ENCODE peak calls at places on chromosomes 1 and 21, in four cellular contexts. M, V, Z and A are unnamed samples.

GRCh38 chr1:240455228-240455821 is 156.6 kb downstream of the GREM2 start:
- DNase-seq in M (no peak), V (no peak), Z (peak), A (no peak)

GRCh38 chr1:56709995-56710394 is 64.9 kb downstream of the PRKAA2 start:
- DNase-seq in M (no peak), V (no peak), Z (no peak), A (no peak)

GRCh38 chr1:194175251-194175650 is 988.8 kb upstream of the B3GALT2 start:
- DNase-seq in M (no peak), V (no peak), Z (no peak), A (no peak)

GRCh38 chr1:33735624-33736023 is 128.3 kb upstream of the HMGB4 start:
- DNase-seq in M (no peak), V (no peak), Z (no peak), A (no peak)

GRCh38 chr1:8211620-8212442 is 106.1 kb upstream of the SLC45A1 start:
- DNase-seq in M (peak), V (no peak), Z (no peak), A (peak)

GRCh38 chr1:95084317-95085176 is 11.8 kb upstream of the ALG14 start:
- DNase-seq in M (peak), V (no peak), Z (peak), A (peak)

GRCh38 chr21:28986677-28987076 is 6.0 kb downstream of the LTN1 start:
- DNase-seq in M (no peak), V (no peak), Z (no peak), A (no peak)

GRCh38 chr1:78617615-78618026 is 2.6 kb upstream of the IFI44L start:
- DNase-seq in M (peak), V (peak), Z (peak), A (peak)

GRCh38 chr21:38993561-38993960 is 187.8 kb downstream of the ETS2 start:
- DNase-seq in M (peak), V (no peak), Z (no peak), A (no peak)

GRCh38 chr21:25296239-25296638 is 311.0 kb downstream of the MRPL39 start:
- DNase-seq in M (no peak), V (no peak), Z (no peak), A (no peak)

GRCh38 chr1:55141295-55141893 is 73.8 kb downstream of the USP24 start:
- DNase-seq in M (no peak), V (no peak), Z (no peak), A (no peak)

GRCh38 chr1:9260086-9260766 is 25.7 kb downstream of the H6PD start:
- DNase-seq in M (no peak), V (no peak), Z (no peak), A (no peak)

GRCh38 chr1:20061866-20062265 is 8.1 kb upstream of the PLA2G5 start:
- DNase-seq in M (no peak), V (no peak), Z (no peak), A (no peak)

GRCh38 chr1:154220970-154221814 is 437 bp downstream of the UBAP2L start:
- DNase-seq in M (no peak), V (no peak), Z (peak), A (peak)

GRCh38 chr1:53279556-53280160 is 41.3 kb upstream of the MAGOH start:
- DNase-seq in M (no peak), V (no peak), Z (no peak), A (no peak)

DNA sequence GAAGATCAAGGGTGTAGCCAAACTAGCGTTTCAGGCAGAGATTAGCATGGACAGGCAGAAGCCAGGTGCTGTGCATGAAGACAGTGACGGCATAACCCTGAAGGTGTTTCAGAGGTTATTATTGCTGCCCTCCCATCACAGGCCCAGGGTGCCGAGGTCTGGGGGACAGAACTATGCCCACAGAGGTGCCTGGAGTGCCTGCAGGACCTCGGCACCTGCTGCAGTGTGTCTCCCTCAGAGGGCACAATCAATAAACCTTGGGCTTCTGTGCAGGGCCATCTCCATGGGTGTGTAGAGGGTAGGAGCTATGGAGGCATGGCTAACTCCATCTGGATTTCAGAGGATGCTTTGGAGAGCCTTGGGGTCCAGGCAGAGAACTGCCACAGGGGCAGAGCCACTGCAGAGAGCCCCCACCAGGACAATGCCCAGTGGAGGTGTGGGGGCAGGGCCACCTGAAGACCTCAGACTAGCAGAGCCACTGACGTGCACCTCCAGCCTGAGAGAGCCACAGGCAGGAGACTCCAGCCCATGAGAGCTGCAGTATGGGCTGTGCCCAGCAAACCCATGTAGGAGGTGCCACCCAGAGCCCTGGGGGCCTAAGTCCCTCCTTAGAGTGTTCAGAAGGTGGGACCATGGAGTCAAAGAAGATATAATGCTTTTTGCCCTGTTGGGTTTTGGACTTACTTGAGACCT is 5.7 kb upstream of the ABCG1 start:
- DNase-seq in M (no peak), V (no peak), Z (no peak), A (no peak)
- TF ChIP-seq FOXK2 in M (no peak), V (no peak), Z (no peak), A (no peak)

DNA sequence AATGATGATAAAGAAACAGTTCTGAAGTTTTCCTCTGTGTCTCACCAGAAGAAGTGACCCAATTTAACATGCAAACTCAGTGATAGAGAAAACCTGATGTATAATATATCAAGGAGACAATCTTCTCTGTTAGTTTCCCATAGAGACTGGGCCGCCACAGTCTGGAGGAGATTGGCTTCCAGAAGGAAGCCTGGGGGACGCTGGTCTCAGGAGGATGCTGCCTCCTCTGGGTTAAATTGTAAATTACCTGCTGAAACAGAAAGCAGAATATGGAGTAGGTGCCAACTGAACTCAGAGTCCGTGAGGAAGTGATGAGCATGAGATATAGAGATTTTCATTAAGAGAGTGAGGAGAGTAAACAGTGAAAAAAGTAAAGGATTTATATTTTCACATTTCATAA is 15.8 kb downstream of the OR14I1 start:
- DNase-seq in M (no peak), V (peak), Z (peak), A (no peak)
- TF ChIP-seq FOXK2 in M (no peak), V (no peak), Z (no peak), A (no peak)

DNA sequence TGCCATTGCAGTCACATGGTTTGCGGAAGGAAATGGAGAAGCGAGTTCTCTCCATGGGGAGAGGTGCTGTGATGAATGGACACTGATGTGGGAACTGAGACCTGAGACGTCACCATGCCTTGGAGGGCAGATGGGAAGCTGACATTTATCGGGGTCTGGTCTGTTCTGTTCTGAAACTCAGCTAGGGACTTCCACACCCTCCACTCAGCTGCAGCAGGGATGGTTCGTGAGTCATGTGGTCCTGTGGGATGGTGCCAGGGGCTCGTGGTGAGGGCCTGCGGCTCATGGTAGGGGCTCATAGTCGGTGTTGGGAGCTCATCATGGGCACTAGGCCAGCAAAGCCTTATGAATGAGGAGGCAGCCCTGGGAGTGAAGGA is 6.1 kb downstream of the GPR137B start:
- DNase-seq in M (no peak), V (no peak), Z (no peak), A (no peak)
- TF ChIP-seq FOXK2 in M (no peak), V (no peak), Z (no peak), A (no peak)

GRCh38 chr1:204286841-204287387 is 72.8 kb downstream of the PLEKHA6 start:
- DNase-seq in M (no peak), V (no peak), Z (no peak), A (no peak)
- TF ChIP-seq FOXK2 in M (no peak), V (no peak), Z (no peak), A (no peak)

GRCh38 chr1:50968884-50969610 is 998 bp upstream of the CDKN2C start:
- DNase-seq in M (no peak), V (no peak), Z (no peak), A (peak)

GRCh38 chr1:50968021-50968883 is 1.8 kb upstream of the CDKN2C start:
- DNase-seq in M (peak), V (no peak), Z (peak), A (peak)

GRCh38 chr1:50969611-50970507 is at the start of gene CDKN2C:
- DNase-seq in M (peak), V (no peak), Z (peak), A (peak)

GRCh38 chr1:50964863-50965262 is 4.8 kb upstream of the FAF1 start:
- DNase-seq in M (no peak), V (no peak), Z (no peak), A (no peak)

DNA sequence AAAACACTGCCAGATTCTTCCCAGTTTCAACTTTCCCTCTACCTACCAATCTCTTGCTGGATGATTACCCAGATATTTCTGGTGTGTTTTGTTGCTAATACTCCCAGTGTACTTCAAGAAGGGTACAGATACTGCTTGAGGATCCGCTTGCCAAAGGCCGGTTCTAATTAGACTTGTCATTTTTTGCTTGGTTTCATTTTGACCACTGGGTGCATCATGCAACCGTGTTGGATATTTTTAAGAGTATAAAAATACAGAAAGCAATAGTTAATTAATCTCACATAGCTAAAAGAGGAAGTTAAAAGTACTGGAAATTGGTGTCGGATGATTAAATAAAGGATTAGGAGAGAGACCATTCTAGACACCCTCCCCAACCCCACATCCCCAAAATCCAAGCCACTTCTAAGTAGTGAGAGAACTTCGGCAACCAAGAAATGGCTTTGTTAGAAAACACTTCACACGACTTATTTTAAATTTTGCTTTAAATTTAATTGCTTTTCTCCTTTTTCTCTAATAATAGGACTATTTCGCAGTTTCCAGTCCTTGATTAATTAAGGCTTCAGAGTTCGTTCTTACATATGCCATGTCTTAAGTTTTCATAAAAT is 2.5 kb upstream of the CDKN2C start:
- DNase-seq in M (no peak), V (no peak), Z (no peak), A (peak)
- TF ChIP-seq FOXK2 in M (no peak), V (no peak), Z (no peak), A (no peak)

GRCh38 chr1:36199934-36200741 is 24.1 kb upstream of the THRAP3 start:
- DNase-seq in M (no peak), V (no peak), Z (no peak), A (no peak)
- TF ChIP-seq FOXK2 in M (no peak), V (no peak), Z (no peak), A (no peak)

GRCh38 chr21:35607406-35607805 is 452.9 kb downstream of the SETD4 start:
- DNase-seq in M (no peak), V (no peak), Z (no peak), A (no peak)

GRCh38 chr21:35606578-35606977 is 453.7 kb downstream of the SETD4 start:
- DNase-seq in M (no peak), V (no peak), Z (no peak), A (no peak)

GRCh38 chr21:35602811-35603210 is 457.5 kb downstream of the SETD4 start:
- DNase-seq in M (no peak), V (no peak), Z (no peak), A (no peak)

GRCh38 chr21:35606136-35606535 is 454.2 kb downstream of the SETD4 start:
- DNase-seq in M (no peak), V (no peak), Z (no peak), A (no peak)

DNA sequence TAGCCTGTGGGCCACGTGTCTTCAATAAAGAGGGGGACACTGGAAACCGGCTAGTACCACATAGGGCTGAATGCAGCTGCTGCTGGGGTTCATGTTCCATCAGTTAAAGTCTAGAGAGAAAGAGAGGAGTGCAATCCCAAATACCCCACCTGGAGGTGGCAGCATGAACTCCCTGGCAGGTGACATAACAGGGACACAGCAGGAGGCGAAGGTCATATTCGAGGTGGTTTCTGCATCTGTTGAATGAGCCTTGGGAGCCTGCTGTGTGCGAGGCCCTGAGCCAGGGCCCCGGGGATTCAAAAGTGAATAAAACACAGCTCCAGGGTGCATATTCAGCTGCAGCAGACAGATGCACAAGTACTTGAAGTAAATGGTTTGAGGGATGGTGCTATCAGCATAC is 456.9 kb downstream of the SETD4 start:
- DNase-seq in M (no peak), V (no peak), Z (no peak), A (no peak)
- TF ChIP-seq FOXK2 in M (no peak), V (no peak), Z (no peak), A (no peak)

DNA sequence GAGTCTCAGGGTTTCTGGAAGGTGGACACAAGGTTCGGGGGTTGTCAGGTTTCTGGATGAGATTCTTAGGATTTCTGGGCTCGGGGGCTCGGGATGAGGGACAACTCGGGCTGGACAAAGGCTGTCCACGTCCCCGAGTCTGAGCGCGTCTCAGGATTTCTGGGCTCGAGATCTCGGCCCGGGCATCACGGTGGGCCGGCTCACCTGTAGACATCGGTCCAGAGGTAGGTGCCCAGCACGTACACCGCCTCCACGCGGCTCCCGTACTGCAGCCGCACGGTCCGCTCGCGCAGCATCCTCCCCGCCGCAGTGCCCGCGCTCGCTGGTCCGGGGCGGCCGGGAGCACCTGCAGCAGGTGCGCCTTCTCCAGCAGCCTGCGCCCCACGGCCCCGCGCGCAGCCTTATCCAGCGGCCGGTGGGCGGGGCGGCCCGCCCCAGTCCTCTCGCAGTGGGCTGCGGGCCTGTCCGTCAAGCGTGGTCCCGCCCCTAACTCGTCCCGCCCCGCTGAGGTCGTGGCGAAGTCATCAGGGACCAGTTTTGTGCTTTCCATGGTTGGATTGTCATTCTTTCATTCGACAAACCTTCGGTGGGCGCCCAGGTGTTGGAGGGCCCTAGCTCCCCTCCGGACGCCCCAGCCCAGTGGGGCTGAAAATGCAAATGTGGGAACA is at the start of gene PADI2:
- DNase-seq in M (no peak), V (no peak), Z (peak), A (peak)
- TF ChIP-seq FOXK2 in M (no peak), V (no peak), Z (no peak), A (no peak)

GRCh38 chr1:50419192-50419906 is 3.9 kb downstream of the DMRTA2 start:
- DNase-seq in M (no peak), V (no peak), Z (peak), A (peak)
- TF ChIP-seq FOXK2 in M (no peak), V (no peak), Z (no peak), A (no peak)